ENCODE peak calls at places on chromosomes 11 and 22, in seven cellular contexts. Y is G401; B is activated T-helper 1 cell treated with anti-CD3 and anti-CD28 coated beads, Interleukin-2, amount 50 U/mL, for 16 hours; E is AG10803; I is anterior cingulate cortex; U is neural crest cell; F is CD8-positive, alpha-beta T cell. T is an unnamed sample.

GRCh38 chr11:790721-791564 is 1.1 kb upstream of the CEND1 start:
- DNase-seq in Y (peak), B (no peak), E (peak), I (no peak), U (no peak), F (no peak), T (peak)

GRCh38 chr11:123509737-123510578 is 79.9 kb downstream of the GRAMD1B start:
- DNase-seq in Y (peak), B (no peak), E (peak), I (peak), U (peak), F (no peak), T (peak)

GRCh38 chr11:78645226-78646202 is 70.8 kb upstream of the NARS2 start:
- DNase-seq in Y (peak), B (peak), E (peak), I (peak), U (peak), F (peak), T (peak)

GRCh38 chr11:72179804-72180396 is 12.0 kb upstream of the FOLR1 start:
- DNase-seq in Y (no peak), B (no peak), E (peak), I (no peak), U (no peak), F (no peak), T (no peak)

GRCh38 chr11:94553938-94554337 is 10.2 kb downstream of the FUT4 start:
- DNase-seq in Y (no peak), B (no peak), E (no peak), I (no peak), U (no peak), F (no peak), T (peak)

GRCh38 chr11:34234086-34234740 is 123.6 kb downstream of the ABTB2 start:
- DNase-seq in Y (no peak), B (peak), E (peak), I (no peak), U (no peak), F (peak), T (peak)

GRCh38 chr11:102495161-102496042 is 35.1 kb downstream of the MMP7 start:
- DNase-seq in Y (peak), B (no peak), E (peak), I (no peak), U (peak), F (no peak), T (peak)

GRCh38 chr11:13955971-13956421 is 6.5 kb upstream of the SPON1 start:
- DNase-seq in Y (peak), B (no peak), E (peak), I (no peak), U (peak), F (no peak), T (peak)

GRCh38 chr11:45919806-45920530 is 2.3 kb upstream of the PEX16 start:
- DNase-seq in Y (no peak), B (no peak), E (no peak), I (no peak), U (no peak), F (no peak), T (no peak)

GRCh38 chr11:2465201-2466068 is 20.6 kb downstream of the KCNQ1 start:
- DNase-seq in Y (no peak), B (no peak), E (no peak), I (no peak), U (no peak), F (no peak), T (no peak)

GRCh38 chr22:21762712-21763581 is 27.4 kb upstream of the YPEL1 start:
- DNase-seq in Y (no peak), B (no peak), E (no peak), I (no peak), U (no peak), F (no peak), T (no peak)

GRCh38 chr11:69005631-69006368 is 7.2 kb downstream of the MRGPRF start:
- DNase-seq in Y (no peak), B (no peak), E (no peak), I (no peak), U (no peak), F (no peak), T (no peak)

GRCh38 chr11:128901655-128902514 is 10.7 kb downstream of the KCNJ5 start:
- DNase-seq in Y (no peak), B (no peak), E (no peak), I (no peak), U (no peak), F (no peak), T (no peak)

GRCh38 chr11:134155456-134155855 is 68.3 kb downstream of the NCAPD3 start:
- DNase-seq in Y (peak), B (no peak), E (no peak), I (no peak), U (no peak), F (no peak), T (no peak)

GRCh38 chr11:10601722-10602281 is 33.3 kb upstream of the LYVE1 start:
- DNase-seq in Y (peak), B (no peak), E (no peak), I (no peak), U (no peak), F (no peak), T (no peak)

GRCh38 chr22:50139843-50140415 is 30.6 kb upstream of the PANX2 start:
- DNase-seq in Y (no peak), B (no peak), E (no peak), I (no peak), U (no peak), F (no peak), T (no peak)

GRCh38 chr22:48250286-48250895 is 1487.9 kb downstream of the TBC1D22A start:
- DNase-seq in Y (no peak), B (no peak), E (no peak), I (no peak), U (no peak), F (no peak), T (no peak)

GRCh38 chr11:113014731-113015455 is 53.7 kb downstream of the NCAM1 start:
- DNase-seq in Y (peak), B (no peak), E (peak), I (no peak), U (no peak), F (no peak), T (no peak)

T was measured in HFFc6.